ENCODE peak calls at places on chromosome 14, in nine cellular contexts. P, W, F, B, N, Z, C, Y and O are unnamed samples.

GRCh38 chr14:46063872-46064271 is 587.7 kb downstream of the RPL10L start:
- DNase-seq in P (peak; percentile 11), W (no peak), F (no peak), B (no peak), N (no peak), Z (peak; percentile 8), C (no peak), Y (peak; percentile 79), O (no peak)

GRCh38 chr14:23984891-23985607 is 3.7 kb upstream of the DHRS4L2 start:
- DNase-seq in P (peak; percentile 89), W (no peak), F (peak; percentile 90), B (peak; percentile 91), N (peak; percentile 96), Z (no peak), C (no peak), Y (peak; percentile 33), O (peak; percentile 23)

GRCh38 chr14:23138173-23138535 is 19.1 kb upstream of the CEBPE start:
- DNase-seq in P (no peak), W (no peak), F (no peak), B (no peak), N (no peak), Z (no peak), C (no peak), Y (no peak), O (peak; percentile 48)

GRCh38 chr14:35854696-35855270 is 28.6 kb downstream of the BRMS1L start:
- DNase-seq in P (no peak), W (no peak), F (no peak), B (no peak), N (no peak), Z (no peak), C (no peak), Y (no peak), O (no peak)

GRCh38 chr14:95146079-95146771 is 11.1 kb downstream of the DICER1 start:
- DNase-seq in P (no peak), W (no peak), F (no peak), B (no peak), N (no peak), Z (no peak), C (no peak), Y (no peak), O (no peak)

GRCh38 chr14:80681651-80682050 is 259.9 kb downstream of the CEP128 start:
- DNase-seq in P (no peak), W (no peak), F (peak; percentile 10), B (no peak), N (peak; percentile 61), Z (no peak), C (no peak), Y (no peak), O (no peak)

GRCh38 chr14:72883963-72884362 is 9.9 kb downstream of the DPF3 start:
- DNase-seq in P (peak; percentile 42), W (no peak), F (peak; percentile 93), B (no peak), N (peak; percentile 57), Z (no peak), C (no peak), Y (no peak), O (peak; percentile 73)

GRCh38 chr14:72711936-72712335 is 182.0 kb downstream of the DPF3 start:
- DNase-seq in P (no peak), W (no peak), F (no peak), B (no peak), N (no peak), Z (no peak), C (no peak), Y (peak; percentile 94), O (no peak)

GRCh38 chr14:77315115-77315944 is 5.4 kb downstream of the POMT2 start:
- DNase-seq in P (no peak), W (no peak), F (no peak), B (no peak), N (no peak), Z (no peak), C (no peak), Y (peak; percentile 79), O (no peak)

GRCh38 chr14:38882533-38882932 is 220.5 kb downstream of the SEC23A start:
- DNase-seq in P (no peak), W (no peak), F (no peak), B (no peak), N (no peak), Z (no peak), C (no peak), Y (no peak), O (no peak)

GRCh38 chr14:51394804-51395203 is 154.8 kb downstream of the TMX1 start:
- DNase-seq in P (no peak), W (no peak), F (peak; percentile 38), B (no peak), N (no peak), Z (no peak), C (no peak), Y (peak; percentile 69), O (no peak)

GRCh38 chr14:81447018-81447770 is 47.1 kb upstream of the STON2 start:
- DNase-seq in P (no peak), W (no peak), F (no peak), B (peak; percentile 66), N (no peak), Z (no peak), C (no peak), Y (no peak), O (no peak)

GRCh38 chr14:24688030-24688658 is 54.2 kb upstream of the GZMB start:
- DNase-seq in P (no peak), W (no peak), F (no peak), B (no peak), N (no peak), Z (no peak), C (no peak), Y (no peak), O (no peak)

GRCh38 chr14:105460116-105460515 is 14.5 kb upstream of the CRIP2 start:
- DNase-seq in P (no peak), W (no peak), F (no peak), B (no peak), N (no peak), Z (no peak), C (no peak), Y (no peak), O (no peak)

GRCh38 chr14:22039938-22040780 is 366.5 kb upstream of the OR4E1 start:
- DNase-seq in P (peak; percentile 16), W (no peak), F (no peak), B (no peak), N (no peak), Z (no peak), C (no peak), Y (no peak), O (peak; percentile 47)

GRCh38 chr14:69298131-69299071 is 38.4 kb downstream of the GALNT16 start:
- DNase-seq in P (no peak), W (no peak), F (no peak), B (no peak), N (no peak), Z (no peak), C (peak; percentile 52), Y (peak; percentile 79), O (no peak)

GRCh38 chr14:65074449-65075155 is 27.7 kb downstream of the MAX start:
- DNase-seq in P (no peak), W (no peak), F (no peak), B (no peak), N (peak; percentile 11), Z (no peak), C (no peak), Y (no peak), O (no peak)

GRCh38 chr14:102969060-102969791 is 46.8 kb downstream of the AMN start:
- DNase-seq in P (no peak), W (no peak), F (no peak), B (no peak), N (no peak), Z (no peak), C (no peak), Y (no peak), O (no peak)

GRCh38 chr14:62711351-62712023 is 333.8 kb downstream of the KCNH5 start:
- DNase-seq in P (no peak), W (no peak), F (no peak), B (no peak), N (no peak), Z (peak; percentile 15), C (no peak), Y (no peak), O (no peak)

GRCh38 chr14:94054936-94055335 is 26.1 kb downstream of the DDX24 start:
- DNase-seq in P (no peak), W (no peak), F (no peak), B (no peak), N (no peak), Z (no peak), C (no peak), Y (no peak), O (no peak)

GRCh38 chr14:24903337-24903736 is 146.6 kb downstream of the STXBP6 start:
- DNase-seq in P (peak; percentile 72), W (no peak), F (peak; percentile 66), B (peak; percentile 45), N (peak; percentile 66), Z (no peak), C (no peak), Y (no peak), O (no peak)